ENCODE peak calls at places on chromosome 2, in seven cellular contexts. M is effector memory CD8-positive, alpha-beta T cell; D is PC-3; X is H54; G is activated CD8-positive, alpha-beta memory T cell treated with anti-CD3 and anti-CD28 coated beads for 24 hours; C is H9; A is bronchial epithelial cell. U is an unnamed sample.
A peak's percentile ranks its signal among the peaks of the same experiment; 100 is the strongest.

GRCh38 chr2:127811397-127811860 is 458 bp upstream of the WDR33 start:
- DNase-seq in X (no peak), G (no peak), A (no peak), C (no peak), M (no peak), D (no peak), U (no peak)

GRCh38 chr2:159648643-159649042 is 32.3 kb upstream of the BAZ2B start:
- DNase-seq in A (no peak), C (no peak), M (no peak), G (no peak), X (no peak), D (no peak), U (no peak)

GRCh38 chr2:128752691-128753263 is 434.1 kb upstream of the HS6ST1 start:
- DNase-seq in X (no peak), A (no peak), C (no peak), D (no peak), G (no peak), M (no peak), U (no peak)

GRCh38 chr2:239936838-239937581 is 88.1 kb downstream of the NDUFA10 start:
- DNase-seq in M (no peak), G (no peak), C (peak; percentile 3), D (no peak), A (no peak), X (no peak), U (no peak)

GRCh38 chr2:99354060-99354459 is 16.9 kb downstream of the EIF5B start:
- DNase-seq in D (peak; percentile 17), A (peak; percentile 12), M (no peak), G (no peak), X (no peak), C (no peak), U (no peak)

GRCh38 chr2:2021995-2022394 is 277.7 kb upstream of the PXDN start:
- DNase-seq in G (no peak), C (no peak), D (no peak), M (no peak), X (no peak), A (no peak), U (no peak)

GRCh38 chr2:223959688-223960087 is 2.4 kb downstream of the MRPL44 start:
- DNase-seq in D (peak; percentile 29), A (no peak), M (no peak), G (no peak), C (no peak), X (no peak), U (no peak)

GRCh38 chr2:29563697-29564096 is 357.7 kb downstream of the ALK start:
- DNase-seq in G (no peak), C (no peak), X (no peak), D (no peak), M (no peak), A (no peak), U (no peak)

GRCh38 chr2:177489719-177490301 is 97.2 kb downstream of the AGPS start:
- DNase-seq in M (no peak), C (no peak), D (peak; percentile 56), G (no peak), X (no peak), A (peak; percentile 39), U (no peak)

GRCh38 chr2:55232863-55233657 is 572 bp downstream of the RPS27A start:
- DNase-seq in G (peak; percentile 81), C (no peak), A (peak; percentile 25), D (peak; percentile 24), M (peak; percentile 73), X (no peak), U (no peak)

GRCh38 chr2:210445116-210445707 is 31.3 kb downstream of the LANCL1 start:
- DNase-seq in X (no peak), M (no peak), D (peak; percentile 57), A (peak; percentile 41), G (no peak), C (no peak), U (no peak)

GRCh38 chr2:182763311-182763912 is 47.4 kb downstream of the DNAJC10 start:
- DNase-seq in X (no peak), G (no peak), D (peak; percentile 73), A (peak; percentile 48), M (no peak), C (peak; percentile 36), U (no peak)

GRCh38 chr2:224009605-224010330 is 29.3 kb downstream of the SERPINE2 start:
- DNase-seq in X (no peak), A (peak; percentile 41), M (no peak), D (peak; percentile 47), G (no peak), C (no peak), U (no peak)

GRCh38 chr2:45882707-45883106 is 231.2 kb downstream of the PRKCE start:
- DNase-seq in C (no peak), A (no peak), X (no peak), D (no peak), M (no peak), G (no peak), U (no peak)

GRCh38 chr2:235605999-235606715 is 112.3 kb downstream of the AGAP1 start:
- DNase-seq in D (no peak), A (no peak), C (peak; percentile 46), M (no peak), G (no peak), X (no peak), U (no peak)

GRCh38 chr2:127608061-127609011 is 37.6 kb upstream of the GPR17 start:
- DNase-seq in G (no peak), X (no peak), M (no peak), D (no peak), C (peak; percentile 14), A (no peak), U (no peak)

GRCh38 chr2:104818249-104818648 is 35.7 kb upstream of the POU3F3 start:
- DNase-seq in D (no peak), A (no peak), X (no peak), C (no peak), G (no peak), M (no peak), U (no peak)

GRCh38 chr2:200377774-200378336 is 71.4 kb downstream of the SPATS2L start:
- DNase-seq in M (no peak), C (no peak), G (no peak), X (no peak), A (no peak), D (peak; percentile 21), U (no peak)

GRCh38 chr2:40403233-40403841 is 48.6 kb downstream of the SLC8A1 start:
- DNase-seq in A (peak; percentile 97), G (no peak), M (no peak), D (peak; percentile 67), X (no peak), C (no peak), U (peak; percentile 76)

GRCh38 chr2:62208758-62209114 is 12.8 kb downstream of the B3GNT2 start:
- DNase-seq in C (no peak), A (no peak), X (no peak), D (no peak), M (peak; percentile 55), G (no peak), U (no peak)

GRCh38 chr2:16254356-16254965 is 314.1 kb downstream of the MYCN start:
- DNase-seq in M (no peak), C (no peak), G (no peak), X (no peak), A (no peak), D (no peak), U (no peak)

GRCh38 chr2:109494842-109495241 is 118.9 kb downstream of the SEPTIN10 start:
- DNase-seq in M (no peak), X (no peak), D (no peak), A (peak; percentile 5), C (no peak), G (no peak), U (no peak)

GRCh38 chr2:149733936-149734685 is 146.5 kb upstream of the MMADHC start:
- DNase-seq in G (no peak), C (no peak), A (peak; percentile 37), M (no peak), X (no peak), D (peak; percentile 80), U (no peak)

GRCh38 chr2:173553589-173553988 is 198.9 kb downstream of the CDCA7 start:
- DNase-seq in C (no peak), D (peak; percentile 33), M (no peak), X (no peak), G (no peak), A (no peak), U (peak; percentile 58)

GRCh38 chr2:224354631-224355211 is 47.2 kb downstream of the FAM124B start:
- DNase-seq in A (no peak), G (no peak), D (no peak), M (no peak), C (no peak), X (no peak), U (no peak)

GRCh38 chr2:127044165-127044718 is 62.7 kb downstream of the BIN1 start:
- DNase-seq in G (no peak), M (no peak), D (no peak), X (no peak), C (no peak), A (no peak), U (no peak)

GRCh38 chr2:230677182-230677946 is 35.3 kb upstream of the CAB39 start:
- DNase-seq in X (no peak), A (peak; percentile 63), M (no peak), D (no peak), G (no peak), C (no peak), U (no peak)

GRCh38 chr2:240989451-240990265 is 8.8 kb upstream of the SNED1 start:
- DNase-seq in D (peak; percentile 37), A (no peak), X (peak; percentile 38), C (no peak), G (no peak), M (no peak), U (no peak)

GRCh38 chr2:40401896-40402295 is 50.0 kb downstream of the SLC8A1 start:
- DNase-seq in C (no peak), X (no peak), A (peak; percentile 93), D (peak; percentile 94), M (no peak), G (no peak), U (peak; percentile 38)

GRCh38 chr2:108615480-108616090 is 81.3 kb downstream of the LIMS1 start:
- DNase-seq in C (no peak), X (no peak), A (peak; percentile 32), D (peak; percentile 46), G (no peak), M (no peak), U (no peak)